ENCODE peak calls at places on chromosome 2, in five cellular contexts. Z is stomach, E is heart right ventricle, R is brain microvascular endothelial cell, B is hepatocyte. D is an unnamed sample.

GRCh38 chr2:195674491-195675226 is 17.6 kb downstream of the SLC39A10 start:
- DNase-seq in R (peak), Z (no peak), B (no peak), E (no peak), D (no peak)

GRCh38 chr2:118689874-118690273 is 157.6 kb downstream of the EN1 start:
- DNase-seq in R (no peak), E (no peak), Z (no peak), B (no peak), D (no peak)

GRCh38 chr2:190947711-190948251 is 66.2 kb downstream of the STAT1 start:
- DNase-seq in E (no peak), Z (no peak), R (peak), B (peak), D (no peak)

GRCh38 chr2:190069936-190070696 is 7.6 kb upstream of the MSTN start:
- DNase-seq in Z (peak), B (peak), R (peak), E (peak), D (no peak)

GRCh38 chr2:79511320-79511951 is 1.4 kb upstream of the CTNNA2 start:
- DNase-seq in R (no peak), E (peak), B (peak), Z (peak), D (no peak)

GRCh38 chr2:182951948-182952663 is 85.7 kb upstream of the FRZB start:
- DNase-seq in E (no peak), Z (no peak), B (no peak), R (peak), D (no peak)

GRCh38 chr2:219457784-219458369 is 23.2 kb downstream of the SPEG start:
- DNase-seq in Z (no peak), E (no peak), B (no peak), R (no peak), D (no peak)

GRCh38 chr2:221554769-221555510 is 17.2 kb downstream of the EPHA4 start:
- DNase-seq in Z (no peak), B (no peak), E (peak), R (peak), D (no peak)

GRCh38 chr2:40872580-40872979 is 420.7 kb upstream of the SLC8A1 start:
- DNase-seq in Z (no peak), E (no peak), B (no peak), R (no peak), D (no peak)

GRCh38 chr2:99891358-99891757 is 251.0 kb downstream of the AFF3 start:
- DNase-seq in Z (no peak), E (no peak), B (no peak), R (no peak), D (no peak)

GRCh38 chr2:96262306-96262705 is 3.5 kb downstream of the TMEM127 start:
- DNase-seq in Z (no peak), B (no peak), R (no peak), E (no peak), D (no peak)

GRCh38 chr2:65372619-65373018 is 59.8 kb downstream of the SPRED2 start:
- DNase-seq in R (no peak), E (no peak), B (no peak), Z (no peak), D (no peak)

GRCh38 chr2:149692837-149693518 is 105.4 kb upstream of the MMADHC start:
- DNase-seq in Z (no peak), E (no peak), R (peak), B (peak), D (no peak)

GRCh38 chr2:241728000-241728399 is 6.4 kb upstream of the D2HGDH start:
- DNase-seq in R (no peak), E (no peak), B (no peak), Z (no peak), D (no peak)

GRCh38 chr2:239816571-239816970 is 208.6 kb downstream of the NDUFA10 start:
- DNase-seq in B (no peak), E (no peak), R (no peak), Z (no peak), D (no peak)

GRCh38 chr2:37287966-37288365 is 36.7 kb downstream of the PRKD3 start:
- DNase-seq in R (no peak), Z (no peak), B (peak), E (no peak), D (no peak)

GRCh38 chr2:102098756-102099155 is 43.8 kb upstream of the IL1R1 start:
- DNase-seq in R (no peak), Z (no peak), E (no peak), B (no peak), D (no peak)

GRCh38 chr2:120990451-120990871 is 254.8 kb downstream of the GLI2 start:
- DNase-seq in E (no peak), R (no peak), Z (peak), B (no peak), D (no peak)

GRCh38 chr2:51981813-51982212 is 949.9 kb upstream of the NRXN1 start:
- DNase-seq in Z (no peak), E (no peak), B (no peak), R (no peak), D (no peak)

GRCh38 chr2:235127909-235128308 is 176.1 kb downstream of the SH3BP4 start:
- DNase-seq in R (no peak), E (no peak), B (no peak), Z (no peak), D (no peak)

GRCh38 chr2:233418761-233419625 is 64.7 kb downstream of the DGKD start:
- DNase-seq in E (peak), R (peak), Z (peak), B (no peak), D (peak)

GRCh38 chr2:55157474-55157884 is 74.6 kb downstream of the CLHC1 start:
- DNase-seq in Z (no peak), B (no peak), E (no peak), R (no peak), D (no peak)

GRCh38 chr2:241933175-241933911 is 63.8 kb downstream of the RTP5 start:
- DNase-seq in Z (peak), R (peak), E (no peak), B (peak), D (no peak)

GRCh38 chr2:14342313-14342712 is 290.2 kb upstream of the LRATD1 start:
- DNase-seq in Z (no peak), R (no peak), B (no peak), E (no peak), D (no peak)

GRCh38 chr2:121596221-121597080 is 52.8 kb downstream of the CLASP1 start:
- DNase-seq in B (peak), Z (no peak), E (peak), R (peak), D (no peak)

GRCh38 chr2:157747695-157748370 is 119.2 kb upstream of the ACVR1C start:
- DNase-seq in E (no peak), R (peak), B (no peak), Z (no peak), D (no peak)

GRCh38 chr2:170475878-170476277 is 239.3 kb upstream of the SP5 start:
- DNase-seq in R (no peak), E (no peak), Z (no peak), B (peak), D (no peak)

GRCh38 chr2:32136097-32136496 is 29.6 kb upstream of the SLC30A6 start:
- DNase-seq in Z (no peak), B (no peak), R (no peak), E (no peak), D (no peak)

GRCh38 chr2:30230855-30231725 is at the start of gene LBH:
- DNase-seq in R (peak), E (peak), Z (peak), B (peak), D (peak)

GRCh38 chr2:188189356-188189755 is 102.3 kb upstream of the GULP1 start:
- DNase-seq in E (no peak), R (peak), B (no peak), Z (no peak), D (no peak)

GRCh38 chr2:68537872-68538271 is 70.5 kb downstream of the APLF start:
- DNase-seq in B (no peak), E (no peak), Z (no peak), R (no peak), D (no peak)

GRCh38 chr2:216691210-216691741 is 4.1 kb downstream of the IGFBP5 start:
- DNase-seq in E (peak), R (peak), Z (peak), B (peak), D (peak)

GRCh38 chr2:101415220-101415619 is 27.9 kb upstream of the CREG2 start:
- DNase-seq in R (no peak), Z (no peak), B (no peak), E (no peak), D (no peak)

GRCh38 chr2:3303583-3304406 is 73.8 kb downstream of the EIPR1 start:
- DNase-seq in E (peak), R (peak), Z (peak), B (peak), D (peak)

GRCh38 chr2:136135924-136136906 is 18.3 kb upstream of the CXCR4 start:
- DNase-seq in R (no peak), B (no peak), E (no peak), Z (peak), D (peak)

GRCh38 chr2:232351686-232352510 is 26.7 kb upstream of the ALPP start:
- DNase-seq in R (no peak), E (no peak), B (no peak), Z (no peak), D (no peak)

GRCh38 chr2:21643180-21643579 is 519.4 kb downstream of the TDRD15 start:
- DNase-seq in R (peak), E (no peak), Z (no peak), B (peak), D (no peak)

GRCh38 chr2:47309952-47310800 is 92.8 kb upstream of the MSH2 start:
- DNase-seq in Z (peak), E (peak), R (no peak), B (peak), D (no peak)

GRCh38 chr2:46666044-46666662 is 186.8 kb downstream of the TMEM247 start:
- DNase-seq in R (no peak), B (peak), E (peak), Z (no peak), D (no peak)

GRCh38 chr2:177244244-177244771 is 20.2 kb downstream of the NFE2L2 start:
- DNase-seq in B (no peak), E (no peak), R (no peak), Z (no peak), D (no peak)

GRCh38 chr2:177247693-177248262 is 16.7 kb downstream of the NFE2L2 start:
- DNase-seq in E (no peak), Z (no peak), B (no peak), R (no peak), D (no peak)

GRCh38 chr2:177243476-177243875 is 21.1 kb downstream of the NFE2L2 start:
- DNase-seq in Z (no peak), E (no peak), R (no peak), B (no peak), D (no peak)

GRCh38 chr2:177245010-177245422 is 19.5 kb downstream of the NFE2L2 start:
- DNase-seq in B (peak), Z (no peak), R (peak), E (no peak), D (no peak)

GRCh38 chr2:177246000-177246399 is 18.5 kb downstream of the NFE2L2 start:
- DNase-seq in B (no peak), Z (no peak), E (no peak), R (no peak), D (no peak)
- H3K27ac ChIP-seq in B (peak), Z (peak), E (peak), R (peak), D (no peak)

DNA sequence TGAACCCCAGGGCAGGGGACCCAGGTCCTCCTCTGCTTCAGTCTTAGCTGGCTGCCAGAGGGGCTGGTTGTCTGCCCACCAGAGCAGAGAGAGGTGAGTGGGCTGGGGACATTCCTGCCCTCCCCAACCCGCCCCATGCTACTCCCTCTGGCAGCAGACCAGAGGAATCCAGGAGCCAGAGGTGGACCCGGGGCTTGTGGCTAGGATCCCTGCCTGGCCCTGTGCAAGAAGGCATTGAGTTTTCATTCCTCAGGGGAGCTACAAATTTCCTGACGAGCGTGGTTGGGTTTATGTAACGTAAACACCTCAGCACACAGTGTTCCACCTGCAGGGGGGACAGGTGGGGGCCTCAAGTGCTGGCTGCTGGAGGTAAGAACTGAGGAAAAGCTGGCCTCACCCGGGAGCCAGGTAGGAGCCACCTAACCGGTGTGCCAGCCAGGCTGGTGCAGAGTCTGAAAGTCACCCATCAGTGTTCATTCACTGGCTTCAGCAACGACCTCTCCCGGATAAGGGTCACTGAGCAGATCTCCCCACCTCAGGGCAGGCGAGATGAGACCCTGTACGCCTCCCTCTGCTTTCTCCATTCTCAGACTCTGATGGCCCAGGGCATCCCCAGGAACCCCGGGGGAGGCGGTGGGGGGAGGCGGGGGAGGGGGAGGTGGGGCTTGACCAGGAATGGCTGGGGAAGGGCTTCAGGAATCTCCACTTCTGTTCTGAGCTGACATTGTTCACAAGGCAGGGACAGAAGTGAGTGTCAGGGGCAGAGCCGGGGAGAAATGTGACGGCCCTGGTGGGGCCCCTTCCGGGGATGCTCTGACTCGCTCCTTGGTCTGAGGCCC is 246.9 kb downstream of the DYSF start:
- DNase-seq in E (no peak), B (no peak), Z (no peak), R (no peak), D (no peak)
- H3K27ac ChIP-seq in E (peak), B (no peak), Z (no peak), R (no peak), D (no peak)

GRCh38 chr2:75801234-75801982 is 90.7 kb upstream of the GCFC2 start:
- DNase-seq in E (no peak), B (no peak), R (no peak), Z (no peak), D (no peak)
- H3K27ac ChIP-seq in E (no peak), B (no peak), R (no peak), Z (no peak), D (no peak)

DNA sequence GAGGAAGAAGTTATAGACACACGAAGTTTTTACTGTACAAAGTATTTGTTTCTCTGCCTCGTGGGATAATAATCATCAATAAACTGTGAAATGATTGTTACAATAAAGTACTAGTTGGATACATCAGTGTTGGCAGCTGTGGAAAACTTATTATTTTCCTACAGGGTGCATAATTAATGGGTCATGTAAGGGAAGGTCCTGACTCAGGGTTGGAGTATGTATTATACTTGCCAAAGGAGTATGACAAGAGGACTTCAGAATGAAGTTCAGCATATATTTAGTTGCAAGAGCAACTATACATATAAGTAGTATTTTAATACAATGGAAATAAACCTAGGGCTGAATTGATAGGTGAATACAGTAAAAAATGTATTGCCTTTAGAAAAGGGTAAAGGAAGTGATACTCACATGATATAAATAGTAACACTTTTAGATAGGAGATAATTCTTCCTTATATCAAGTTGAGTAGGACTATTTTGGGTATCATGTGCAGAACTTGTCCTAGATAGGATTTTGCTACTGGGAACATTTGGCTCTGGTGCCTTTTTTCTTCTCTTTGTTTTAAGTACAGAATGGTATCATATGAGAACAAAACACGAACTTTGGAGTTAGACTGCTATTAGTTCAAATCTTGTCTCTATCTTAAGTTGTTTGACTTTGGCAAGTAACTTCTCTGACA is 79.1 kb downstream of the PLCL1 start:
- DNase-seq in Z (no peak), E (no peak), R (peak), B (no peak), D (no peak)
- H3K27ac ChIP-seq in Z (no peak), E (peak), R (no peak), B (no peak), D (no peak)

GRCh38 chr2:98507940-98508689 is 63.5 kb downstream of the INPP4A start:
- DNase-seq in B (no peak), E (peak), Z (no peak), R (no peak), D (no peak)

GRCh38 chr2:98505991-98506664 is 61.5 kb downstream of the INPP4A start:
- DNase-seq in R (no peak), B (no peak), E (no peak), Z (no peak), D (no peak)

GRCh38 chr2:98508690-98509054 is 64.0 kb downstream of the INPP4A start:
- DNase-seq in B (no peak), Z (peak), E (peak), R (peak), D (peak)

GRCh38 chr2:98505311-98505808 is 60.7 kb downstream of the INPP4A start:
- DNase-seq in Z (peak), R (no peak), E (no peak), B (no peak), D (peak)

DNA sequence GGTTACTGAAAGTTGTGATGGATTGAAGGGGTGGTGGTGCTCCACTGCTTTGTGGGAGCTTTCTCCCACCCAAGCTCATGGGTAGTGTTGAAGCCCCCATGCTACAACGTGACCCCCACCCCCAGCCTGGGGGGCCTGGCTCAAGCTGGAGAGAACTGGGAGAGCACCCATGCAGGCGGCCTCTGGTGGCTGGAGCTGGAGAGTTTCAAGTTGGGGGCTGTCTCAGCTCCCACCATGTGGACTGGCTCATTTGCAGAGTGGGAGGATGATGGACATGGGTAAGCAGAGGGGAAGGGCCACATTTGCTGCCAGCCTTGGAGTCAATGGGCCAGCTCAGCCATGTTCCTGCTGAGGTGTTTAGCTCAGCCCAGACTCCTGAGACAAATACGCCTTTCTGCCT is 62.8 kb downstream of the INPP4A start:
- DNase-seq in B (no peak), E (no peak), R (no peak), Z (no peak), D (no peak)
- H3K27ac ChIP-seq in B (no peak), E (peak), R (no peak), Z (peak), D (no peak)

GRCh38 chr2:1582891-1583341 is 161.4 kb downstream of the PXDN start:
- DNase-seq in B (no peak), E (no peak), Z (no peak), R (no peak), D (no peak)

GRCh38 chr2:1581965-1582625 is 162.2 kb downstream of the PXDN start:
- DNase-seq in B (no peak), R (no peak), Z (no peak), E (no peak), D (no peak)

GRCh38 chr2:1572638-1573037 is 159.4 kb downstream of the TPO start:
- DNase-seq in B (no peak), Z (no peak), E (peak), R (peak), D (no peak)

GRCh38 chr2:1577846-1578245 is 164.6 kb downstream of the TPO start:
- DNase-seq in R (no peak), E (no peak), B (no peak), Z (no peak), D (no peak)
- H3K27ac ChIP-seq in R (no peak), E (no peak), B (no peak), Z (no peak), D (no peak)

GRCh38 chr2:173056705-173057368 is 18.8 kb upstream of the MAP3K20 start:
- DNase-seq in Z (no peak), B (no peak), E (peak), R (no peak), D (no peak)

GRCh38 chr2:173059292-173059691 is 16.4 kb upstream of the MAP3K20 start:
- DNase-seq in R (no peak), B (no peak), Z (no peak), E (no peak), D (no peak)

GRCh38 chr2:173059941-173060575 is 15.6 kb upstream of the MAP3K20 start:
- DNase-seq in B (no peak), E (no peak), Z (no peak), R (no peak), D (no peak)

GRCh38 chr2:173058673-173059072 is 17.0 kb upstream of the MAP3K20 start:
- DNase-seq in R (no peak), E (no peak), Z (no peak), B (no peak), D (no peak)

GRCh38 chr2:173058097-173058496 is 17.5 kb upstream of the MAP3K20 start:
- DNase-seq in B (no peak), E (no peak), R (no peak), Z (no peak), D (no peak)
- H3K27ac ChIP-seq in B (no peak), E (no peak), R (no peak), Z (no peak), D (no peak)